ENCODE peak calls at places on chromosomes 13 and 19, in four cellular contexts. One of them, this sample, is unnamed.

GRCh38 chr19:56896041-56896440 is 55.5 kb upstream of the PEG3 start:
- DNase-seq in fibroblast of lung: no peak
- DNase-seq in GM23338: no peak
- DNase-seq in K562: no peak
- DNase-seq in this sample: no peak

GRCh38 chr19:1138121-1138520 is 34.3 kb downstream of the GPX4 start:
- DNase-seq in fibroblast of lung: no peak
- DNase-seq in K562: no peak
- DNase-seq in GM23338: no peak
- DNase-seq in this sample: no peak

GRCh38 chr13:49495783-49496762 is at the start of gene PHF11:
- DNase-seq in GM23338: peak
- DNase-seq in fibroblast of lung: peak
- DNase-seq in K562: peak
- DNase-seq in this sample: no peak

GRCh38 chr13:50444726-50445125 is 398.8 kb downstream of the DLEU7 start:
- DNase-seq in GM23338: peak
- DNase-seq in K562: no peak
- DNase-seq in fibroblast of lung: no peak
- DNase-seq in this sample: no peak

GRCh38 chr13:88979465-88980180 is 1308.5 kb downstream of the SLITRK5 start:
- DNase-seq in K562: no peak
- DNase-seq in fibroblast of lung: peak
- DNase-seq in GM23338: peak
- DNase-seq in this sample: no peak

GRCh38 chr19:49666120-49666444 is 349 bp downstream of the BCL2L12 start:
- DNase-seq in fibroblast of lung: peak
- DNase-seq in K562: no peak
- DNase-seq in GM23338: peak
- DNase-seq in this sample: no peak

GRCh38 chr19:9848761-9849160 is 13.6 kb downstream of the PIN1 start:
- DNase-seq in K562: no peak
- DNase-seq in fibroblast of lung: no peak
- DNase-seq in GM23338: no peak
- DNase-seq in this sample: no peak

GRCh38 chr13:28636677-28637317 is 22.1 kb upstream of the POMP start:
- DNase-seq in fibroblast of lung: peak
- DNase-seq in K562: peak
- DNase-seq in GM23338: peak
- DNase-seq in this sample: no peak

GRCh38 chr13:30846311-30846710 is 59.8 kb upstream of the MEDAG start:
- DNase-seq in fibroblast of lung: no peak
- DNase-seq in GM23338: no peak
- DNase-seq in K562: no peak
- DNase-seq in this sample: no peak

GRCh38 chr19:2455481-2456300 is 1.1 kb downstream of the LMNB2 start:
- DNase-seq in fibroblast of lung: no peak
- DNase-seq in GM23338: no peak
- DNase-seq in K562: peak
- DNase-seq in this sample: no peak

GRCh38 chr19:33758541-33759013 is 38.1 kb upstream of the KCTD15 start:
- DNase-seq in K562: no peak
- DNase-seq in GM23338: no peak
- DNase-seq in fibroblast of lung: no peak
- DNase-seq in this sample: no peak

GRCh38 chr13:64083811-64084210 is 2668.2 kb upstream of the PCDH20 start:
- DNase-seq in K562: no peak
- DNase-seq in fibroblast of lung: no peak
- DNase-seq in GM23338: no peak
- DNase-seq in this sample: no peak

GRCh38 chr13:51770681-51771417 is 33.1 kb downstream of the DHRS12 start:
- DNase-seq in K562: no peak
- DNase-seq in fibroblast of lung: no peak
- DNase-seq in GM23338: no peak
- DNase-seq in this sample: no peak

GRCh38 chr19:16319466-16319865 is 5.2 kb upstream of the KLF2 start:
- DNase-seq in fibroblast of lung: peak
- DNase-seq in K562: no peak
- DNase-seq in GM23338: no peak
- DNase-seq in this sample: no peak

GRCh38 chr13:48738261-48738755 is 84.6 kb downstream of the CYSLTR2 start:
- DNase-seq in fibroblast of lung: no peak
- DNase-seq in K562: no peak
- DNase-seq in GM23338: no peak
- DNase-seq in this sample: no peak

GRCh38 chr13:23946067-23946466 is 48.8 kb upstream of the C1QTNF9B start:
- DNase-seq in GM23338: no peak
- DNase-seq in K562: no peak
- DNase-seq in fibroblast of lung: no peak
- DNase-seq in this sample: no peak

DNA sequence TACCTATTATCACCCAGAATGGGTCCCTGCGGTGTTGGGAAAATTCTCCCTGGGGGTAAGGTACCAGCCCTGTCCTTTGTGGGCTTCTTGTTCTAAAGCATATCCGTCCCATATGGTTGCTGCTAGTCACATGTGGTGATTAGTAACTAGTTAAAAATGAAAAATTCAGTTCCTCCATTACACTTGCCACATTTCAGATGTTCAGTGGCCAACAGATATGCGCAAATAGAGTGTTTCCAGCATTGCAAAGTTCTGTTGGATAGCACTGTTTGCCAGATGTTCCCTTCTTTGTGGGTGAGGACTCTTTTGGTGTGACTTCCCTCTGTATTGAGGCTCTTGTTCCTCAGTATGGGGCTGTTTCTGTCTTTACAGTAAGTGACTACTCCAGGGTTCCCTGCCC is 3.8 kb downstream of the CNOT3 start:
- DNase-seq in fibroblast of lung: no peak
- DNase-seq in K562: no peak
- DNase-seq in GM23338: no peak
- DNase-seq in this sample: no peak
- H3K4me2 ChIP-seq in fibroblast of lung: no peak
- H3K4me2 ChIP-seq in K562: no peak
- H3K4me2 ChIP-seq in GM23338: no peak
- H3K4me2 ChIP-seq in this sample: no peak

GRCh38 chr13:99985243-99985874 is 3.8 kb downstream of the ZIC2 start:
- DNase-seq in GM23338: peak
- DNase-seq in K562: no peak
- DNase-seq in fibroblast of lung: no peak
- DNase-seq in this sample: no peak

GRCh38 chr13:99987180-99988047 is 5.8 kb downstream of the ZIC2 start:
- DNase-seq in GM23338: peak
- DNase-seq in fibroblast of lung: no peak
- DNase-seq in K562: no peak
- DNase-seq in this sample: no peak

GRCh38 chr13:99984463-99985242 is 3.1 kb downstream of the ZIC2 start:
- DNase-seq in fibroblast of lung: no peak
- DNase-seq in K562: no peak
- DNase-seq in GM23338: peak
- DNase-seq in this sample: no peak

GRCh38 chr13:99986751-99987150 is 5.2 kb downstream of the ZIC2 start:
- DNase-seq in GM23338: peak
- DNase-seq in fibroblast of lung: no peak
- DNase-seq in K562: no peak
- DNase-seq in this sample: no peak

GRCh38 chr13:99985886-99986527 is 4.4 kb downstream of the ZIC2 start:
- DNase-seq in K562: no peak
- DNase-seq in GM23338: no peak
- DNase-seq in fibroblast of lung: no peak
- DNase-seq in this sample: no peak
- TF ChIP-seq EZH2 in K562: no peak
- TF ChIP-seq EZH2 in GM23338: peak
- TF ChIP-seq EZH2 in fibroblast of lung: peak
- TF ChIP-seq EZH2 in this sample: peak

DNA sequence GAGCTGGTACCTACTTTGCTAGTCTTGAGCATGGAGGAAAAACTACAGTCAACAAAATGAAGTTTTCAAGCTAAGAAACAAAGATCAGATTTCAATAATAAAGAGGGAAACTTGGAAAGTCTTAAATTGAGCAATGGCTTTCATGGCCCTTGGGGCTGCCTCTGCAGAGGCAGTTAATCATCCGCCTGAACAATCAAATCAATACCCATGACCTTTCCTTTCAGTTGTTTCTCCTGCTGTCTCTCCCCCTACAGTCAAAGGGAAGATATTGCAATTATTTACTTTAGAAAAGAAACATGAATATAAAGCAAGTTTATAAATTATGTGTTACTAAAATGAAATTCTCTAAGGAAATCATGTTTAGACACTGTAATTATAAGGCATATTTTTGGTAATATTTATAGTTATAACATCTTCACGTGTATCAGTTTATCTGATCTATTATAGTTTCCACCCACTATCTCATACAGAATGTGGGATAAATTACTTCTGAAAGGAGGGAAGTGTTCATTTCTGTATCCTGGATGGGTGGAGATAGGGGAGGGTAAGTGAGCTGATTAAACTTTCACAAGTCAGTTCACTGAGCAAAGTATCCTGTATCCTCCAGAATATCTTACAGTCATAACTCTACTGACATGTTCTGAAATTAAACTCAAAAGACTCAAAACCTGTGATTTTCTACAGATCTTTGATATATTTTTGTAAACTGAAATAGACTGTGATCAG is 72.4 kb upstream of the TSC22D1 start:
- DNase-seq in K562: no peak
- DNase-seq in fibroblast of lung: no peak
- DNase-seq in GM23338: peak
- DNase-seq in this sample: no peak
- TF ChIP-seq CTCF in K562: no peak
- TF ChIP-seq CTCF in fibroblast of lung: no peak
- TF ChIP-seq CTCF in GM23338: peak
- TF ChIP-seq CTCF in this sample: peak

GRCh38 chr13:97139704-97140103 is 82.4 kb upstream of the MBNL2 start:
- DNase-seq in fibroblast of lung: no peak
- DNase-seq in K562: no peak
- DNase-seq in GM23338: no peak
- DNase-seq in this sample: no peak

GRCh38 chr13:97145057-97145456 is 77.1 kb upstream of the MBNL2 start:
- DNase-seq in K562: no peak
- DNase-seq in GM23338: no peak
- DNase-seq in fibroblast of lung: no peak
- DNase-seq in this sample: no peak

GRCh38 chr13:97140611-97141010 is 81.5 kb upstream of the MBNL2 start:
- DNase-seq in GM23338: no peak
- DNase-seq in fibroblast of lung: no peak
- DNase-seq in K562: no peak
- DNase-seq in this sample: no peak

GRCh38 chr13:97142452-97142851 is 79.7 kb upstream of the MBNL2 start:
- DNase-seq in K562: peak
- DNase-seq in fibroblast of lung: no peak
- DNase-seq in GM23338: peak
- DNase-seq in this sample: no peak

GRCh38 chr13:97141564-97142005 is 80.5 kb upstream of the MBNL2 start:
- DNase-seq in GM23338: peak
- DNase-seq in K562: peak
- DNase-seq in fibroblast of lung: peak
- DNase-seq in this sample: peak
- H3K4me2 ChIP-seq in GM23338: peak
- H3K4me2 ChIP-seq in K562: peak
- H3K4me2 ChIP-seq in fibroblast of lung: peak
- H3K4me2 ChIP-seq in this sample: peak

DNA sequence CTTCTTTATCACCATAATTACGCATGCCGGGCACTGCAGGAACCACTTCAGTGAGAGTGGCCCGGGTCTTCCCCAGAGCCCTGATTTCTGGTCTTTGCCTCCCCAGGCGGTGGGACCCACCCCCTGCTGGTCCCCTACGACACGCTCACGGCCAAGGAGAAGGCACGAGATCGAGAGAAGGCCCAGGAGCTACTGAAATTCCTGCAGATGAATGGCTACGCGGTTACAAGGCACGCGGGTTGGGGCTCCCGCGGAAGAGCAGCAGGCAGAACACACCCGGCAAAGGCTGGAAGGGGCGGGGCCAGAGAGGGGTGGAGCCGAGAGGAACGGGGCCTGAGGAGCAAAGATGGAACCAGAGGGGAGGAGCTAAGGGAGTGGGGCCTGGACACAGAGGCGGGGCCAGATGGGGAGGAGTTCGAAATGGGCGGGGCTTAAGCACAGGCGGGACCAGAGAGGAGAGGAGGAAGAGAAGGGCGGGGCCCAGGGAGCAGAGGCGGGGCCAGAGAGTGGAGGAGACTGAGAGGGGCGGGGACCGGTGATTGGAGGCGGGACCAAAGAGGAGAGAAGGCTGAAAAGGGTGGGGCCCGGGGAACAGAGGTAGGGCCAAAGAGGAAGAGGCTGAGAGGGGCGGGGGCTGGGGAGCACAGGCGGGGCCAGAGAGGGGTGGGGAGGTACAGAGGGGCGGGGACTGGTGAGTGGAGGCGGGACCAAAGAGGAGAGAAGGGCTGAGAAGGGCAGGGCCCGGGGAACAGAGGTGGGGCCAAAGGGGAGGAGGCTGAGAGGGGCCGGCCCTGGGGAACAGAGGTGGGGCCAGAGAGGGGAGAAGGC is 73.4 kb downstream of the RYR1 start:
- DNase-seq in K562: peak
- DNase-seq in fibroblast of lung: no peak
- DNase-seq in GM23338: peak
- DNase-seq in this sample: peak
- TF ChIP-seq EZH2 in K562: no peak
- TF ChIP-seq EZH2 in fibroblast of lung: no peak
- TF ChIP-seq EZH2 in GM23338: no peak
- TF ChIP-seq EZH2 in this sample: no peak

DNA sequence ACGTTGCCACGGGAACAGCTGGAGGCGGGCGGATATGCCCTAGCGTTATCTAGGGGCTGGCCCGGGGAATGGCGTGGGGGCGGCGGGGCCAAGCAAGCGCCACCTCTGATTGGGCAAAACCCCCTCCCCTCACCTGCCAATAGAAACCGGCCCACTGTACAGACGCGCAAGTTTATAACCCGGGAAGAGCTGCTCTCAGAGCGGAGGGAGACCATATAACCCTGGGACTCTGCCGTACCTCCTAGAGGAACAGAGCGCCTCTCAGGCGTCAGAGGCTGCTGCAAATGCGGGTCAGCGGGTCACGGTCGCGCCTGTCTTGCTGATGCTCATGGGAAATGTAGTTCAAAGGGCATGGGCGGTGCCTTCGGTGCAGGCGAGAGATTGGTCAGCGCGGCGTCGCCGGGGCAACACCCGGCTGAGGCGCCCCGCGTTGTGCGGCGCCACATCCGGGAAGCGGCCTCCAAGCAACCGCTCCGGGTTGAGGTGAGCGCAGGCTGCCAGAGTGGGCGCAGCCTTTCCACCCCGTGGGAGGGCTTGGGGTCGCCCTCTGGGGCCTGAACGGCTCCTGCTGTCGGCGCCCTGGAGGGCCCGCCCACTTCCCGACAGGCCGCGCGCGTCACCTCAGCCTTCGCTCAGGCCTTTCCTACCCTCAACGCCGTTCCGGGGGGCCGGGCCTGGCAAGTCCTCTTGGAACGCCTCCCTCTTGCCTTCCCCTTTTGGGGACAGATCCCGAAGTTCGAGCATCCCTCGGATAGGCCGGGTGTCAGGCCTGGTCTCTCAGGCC is at the start of gene ZNF446:
- DNase-seq in K562: peak
- DNase-seq in fibroblast of lung: peak
- DNase-seq in GM23338: peak
- DNase-seq in this sample: peak
- TF ChIP-seq CTCF in K562: peak
- TF ChIP-seq CTCF in fibroblast of lung: no peak
- TF ChIP-seq CTCF in GM23338: no peak
- TF ChIP-seq CTCF in this sample: no peak